ENCODE peak calls at places on chromosomes 2 and 18, in five cellular contexts. W, D, O, F and S are unnamed samples.

GRCh38 chr2:132719480-132719879 is 49.5 kb upstream of the LYPD1 start:
- DNase-seq in W (no peak), D (no peak), O (no peak), F (no peak), S (no peak)

GRCh38 chr2:190062053-190062452 is 476 bp downstream of the MSTN start:
- DNase-seq in W (no peak), D (no peak), O (no peak), F (no peak), S (no peak)

GRCh38 chr2:151260492-151261239 is 997 bp downstream of the RBM43 start:
- DNase-seq in W (no peak), D (peak; percentile 58), O (peak; percentile 61), F (peak; percentile 3), S (no peak)

GRCh38 chr18:23793051-23793450 is 103.8 kb downstream of the LAMA3 start:
- DNase-seq in W (no peak), D (no peak), O (no peak), F (no peak), S (no peak)

GRCh38 chr2:207898354-207898695 is 127.0 kb downstream of the PLEKHM3 start:
- DNase-seq in W (no peak), D (no peak), O (no peak), F (no peak), S (no peak)

GRCh38 chr2:56047136-56047535 is 123.6 kb upstream of the EFEMP1 start:
- DNase-seq in W (no peak), D (no peak), O (no peak), F (no peak), S (no peak)

GRCh38 chr2:229519655-229520054 is 194.7 kb downstream of the DNER start:
- DNase-seq in W (no peak), D (no peak), O (peak; percentile 12), F (no peak), S (no peak)

GRCh38 chr18:5237083-5237722 is 40.1 kb upstream of the AKAIN1 start:
- DNase-seq in W (no peak), D (peak; percentile 11), O (no peak), F (no peak), S (peak; percentile 13)

GRCh38 chr2:231411871-231412615 is 16.5 kb downstream of the B3GNT7 start:
- DNase-seq in W (peak; percentile 88), D (peak; percentile 85), O (peak; percentile 76), F (no peak), S (peak; percentile 45)

GRCh38 chr2:231411237-231411636 is 15.7 kb downstream of the B3GNT7 start:
- DNase-seq in W (no peak), D (no peak), O (no peak), F (no peak), S (no peak)

GRCh38 chr2:231412616-231412963 is 17.1 kb downstream of the B3GNT7 start:
- DNase-seq in W (no peak), D (no peak), O (no peak), F (no peak), S (no peak)

GRCh38 chr2:231409773-231410172 is 14.3 kb downstream of the B3GNT7 start:
- DNase-seq in W (peak; percentile 11), D (no peak), O (no peak), F (no peak), S (no peak)

DNA sequence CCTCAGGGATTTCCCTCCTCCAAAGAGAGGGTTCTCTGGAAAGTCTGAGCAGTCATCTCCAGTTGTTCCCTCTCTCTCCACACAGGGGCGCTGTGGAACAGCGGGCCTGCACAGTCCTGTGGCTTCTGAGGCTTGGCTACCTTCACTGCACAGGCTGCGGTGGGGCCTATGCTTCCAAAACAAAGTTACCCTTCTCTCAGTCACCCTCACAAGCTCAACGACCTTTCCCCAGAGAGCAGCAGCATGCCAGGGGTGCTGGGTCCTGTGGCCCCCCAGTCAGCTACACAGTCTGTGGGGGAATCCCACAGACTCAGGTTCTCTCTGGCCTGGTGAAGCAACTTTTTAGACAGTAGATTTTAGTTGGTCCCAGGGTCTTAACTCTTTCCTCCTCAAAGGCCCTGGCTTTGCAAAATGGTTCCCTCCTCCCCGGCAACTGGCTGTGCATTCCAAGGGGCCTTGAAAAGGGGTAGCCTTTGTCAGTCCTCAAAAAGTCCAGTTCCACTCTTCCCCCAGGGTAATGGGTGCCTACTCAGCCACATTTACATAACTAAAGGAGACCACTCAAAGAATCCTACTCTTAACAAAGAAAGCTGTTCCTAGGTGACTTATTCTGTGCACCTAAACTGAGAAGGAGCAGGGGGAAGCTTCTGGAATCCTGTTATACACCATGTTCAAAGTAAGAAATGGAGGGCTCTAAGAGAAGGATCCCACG is 14.9 kb downstream of the B3GNT7 start:
- DNase-seq in W (no peak), D (no peak), O (no peak), F (no peak), S (no peak)
- TF ChIP-seq CTCF in W (peak; percentile 13), D (peak; percentile 49), O (peak; percentile 47), F (peak; percentile 36), S (no peak)

DNA sequence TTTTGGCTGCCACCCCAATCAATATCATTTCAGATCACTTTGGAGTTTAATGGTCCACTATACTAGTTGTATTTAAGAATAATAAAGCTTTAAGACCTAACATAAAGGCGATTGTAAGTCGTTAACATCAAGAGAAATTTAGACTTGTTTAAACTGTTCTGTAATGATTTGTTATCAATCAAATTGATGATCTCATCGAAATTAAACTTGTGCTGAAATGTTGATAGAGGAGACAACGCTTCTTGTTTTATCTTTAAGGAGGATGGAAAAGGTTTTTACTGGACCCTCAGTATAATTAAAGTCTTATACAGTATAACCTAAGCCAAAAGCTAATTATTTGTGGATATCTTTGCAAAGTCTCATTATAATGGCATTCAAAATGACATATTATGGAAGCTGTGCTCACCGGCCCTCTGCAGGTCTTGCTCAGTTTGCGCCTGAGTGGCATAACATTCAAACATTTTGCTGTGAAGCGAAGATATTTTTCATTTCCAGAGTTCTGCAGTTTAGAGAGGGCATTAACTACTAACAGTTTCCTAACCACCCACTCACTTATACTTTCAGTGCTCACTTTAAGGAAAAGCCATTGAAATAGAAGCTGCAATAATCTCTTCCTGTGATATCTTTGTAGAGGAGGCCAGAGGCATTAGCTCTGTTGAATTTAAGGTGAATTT is 1.4 kb upstream of the SERTAD2 start:
- DNase-seq in W (no peak), D (peak; percentile 33), O (peak; percentile 38), F (no peak), S (no peak)
- TF ChIP-seq CTCF in W (no peak), D (peak; percentile 52), O (peak; percentile 28), F (peak; percentile 32), S (no peak)

GRCh38 chr2:112121682-112122254 is 16.4 kb upstream of the FBLN7 start:
- DNase-seq in W (no peak), D (peak; percentile 77), O (peak; percentile 63), F (no peak), S (no peak)

DNA sequence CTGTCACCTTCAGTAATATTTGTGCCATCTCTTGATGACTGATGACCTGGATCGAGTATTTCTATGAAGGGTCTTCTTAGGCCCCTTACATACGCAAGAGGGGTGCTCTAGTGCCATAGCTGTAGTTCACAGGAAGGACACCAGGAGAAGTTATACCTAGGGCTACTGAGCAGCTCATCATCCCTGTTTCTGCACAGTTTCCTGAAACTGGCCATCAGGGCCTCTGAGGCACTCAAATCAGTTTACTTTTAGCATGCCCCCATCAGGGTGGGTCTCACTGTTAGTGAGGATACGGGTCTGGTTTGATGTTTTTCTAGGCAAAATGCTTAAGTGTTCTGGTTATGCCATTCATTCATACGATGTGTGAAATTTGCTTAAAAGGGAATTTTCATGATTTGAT is 20.0 kb upstream of the FBLN7 start:
- DNase-seq in W (no peak), D (no peak), O (no peak), F (no peak), S (no peak)
- TF ChIP-seq CTCF in W (no peak), D (peak; percentile 2), O (peak; percentile 3), F (peak; percentile 10), S (no peak)

GRCh38 chr2:24489465-24489864 is 1.6 kb upstream of the NCOA1 start:
- DNase-seq in W (no peak), D (no peak), O (no peak), F (no peak), S (no peak)

GRCh38 chr2:24489942-24490673 is 946 bp upstream of the NCOA1 start:
- DNase-seq in W (no peak), D (peak; percentile 27), O (peak; percentile 40), F (no peak), S (no peak)

GRCh38 chr2:24492283-24493272 is 1.5 kb downstream of the NCOA1 start:
- DNase-seq in W (no peak), D (peak; percentile 50), O (no peak), F (no peak), S (peak; percentile 34)

GRCh38 chr2:24491626-24492282 is 700 bp downstream of the NCOA1 start:
- DNase-seq in W (peak; percentile 63), D (peak; percentile 46), O (peak; percentile 20), F (no peak), S (peak; percentile 30)

GRCh38 chr2:24490674-24491625 is at the start of gene NCOA1:
- DNase-seq in W (peak; percentile 92), D (peak; percentile 95), O (peak; percentile 91), F (no peak), S (peak; percentile 79)
- TF ChIP-seq CTCF in W (no peak), D (no peak), O (no peak), F (peak; percentile 30), S (peak; percentile 37)

GRCh38 chr18:78999939-79000338 is 20.3 kb downstream of the SALL3 start:
- DNase-seq in W (no peak), D (no peak), O (no peak), F (no peak), S (no peak)

GRCh38 chr18:78995740-78996395 is 16.2 kb downstream of the SALL3 start:
- DNase-seq in W (no peak), D (no peak), O (no peak), F (no peak), S (no peak)

GRCh38 chr18:79001001-79001400 is 21.4 kb downstream of the SALL3 start:
- DNase-seq in W (no peak), D (no peak), O (no peak), F (no peak), S (no peak)

GRCh38 chr18:78996741-78997490 is 17.3 kb downstream of the SALL3 start:
- DNase-seq in W (no peak), D (no peak), O (no peak), F (no peak), S (no peak)

GRCh38 chr18:78998350-78999055 is 18.9 kb downstream of the SALL3 start:
- DNase-seq in W (no peak), D (no peak), O (peak; percentile 30), F (no peak), S (no peak)
- TF ChIP-seq CTCF in W (no peak), D (no peak), O (no peak), F (no peak), S (no peak)

GRCh38 chr18:63508634-63509033 is 31.9 kb downstream of the SERPINB5 start:
- DNase-seq in W (no peak), D (no peak), O (no peak), F (no peak), S (no peak)

GRCh38 chr18:63514326-63514725 is 27.8 kb upstream of the SERPINB12 start:
- DNase-seq in W (no peak), D (no peak), O (no peak), F (no peak), S (no peak)

GRCh38 chr18:63515799-63516198 is 26.4 kb upstream of the SERPINB12 start:
- DNase-seq in W (no peak), D (no peak), O (no peak), F (no peak), S (no peak)

GRCh38 chr18:63515279-63515678 is 26.9 kb upstream of the SERPINB12 start:
- DNase-seq in W (no peak), D (no peak), O (no peak), F (no peak), S (no peak)

DNA sequence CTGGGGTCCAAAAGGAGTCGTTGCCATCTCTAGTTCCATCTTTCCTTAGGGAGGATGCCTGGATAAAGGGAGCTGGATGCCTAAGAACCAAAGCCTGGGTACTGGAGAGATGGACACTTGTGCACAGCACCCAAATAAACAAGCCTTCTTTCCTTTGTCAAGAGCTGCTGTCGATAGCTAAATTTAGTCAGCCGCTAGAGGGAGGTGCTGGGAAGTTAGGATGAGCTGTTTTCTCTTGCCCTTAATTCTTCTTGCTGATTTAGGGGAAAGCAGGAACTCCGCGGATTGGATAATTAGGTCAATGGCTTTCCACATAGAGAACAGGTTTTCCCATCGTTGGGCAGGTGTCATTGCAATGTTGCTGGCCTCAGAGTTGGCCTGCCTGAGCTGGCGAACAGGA is 30.9 kb upstream of the SERPINB12 start:
- DNase-seq in W (no peak), D (peak; percentile 63), O (peak; percentile 49), F (no peak), S (no peak)
- TF ChIP-seq CTCF in W (peak; percentile 37), D (peak; percentile 83), O (peak; percentile 82), F (peak; percentile 67), S (no peak)